ENCODE peak calls at places on chromosome 6, in seven cellular contexts. One of them, this sample, is unnamed.

GRCh38 chr6:88376759-88377387 is 210.7 kb upstream of the CNR1 start:
- DNase-seq in MM.1S: no peak
- DNase-seq in lung: no peak
- DNase-seq in OCI-LY7: no peak
- DNase-seq in glutamatergic neuron: no peak
- DNase-seq in tibial nerve: no peak
- DNase-seq in H9: no peak
- DNase-seq in this sample: no peak

GRCh38 chr6:138695193-138695592 is 78.4 kb upstream of the CCDC28A start:
- DNase-seq in MM.1S: no peak
- DNase-seq in lung: no peak
- DNase-seq in OCI-LY7: no peak
- DNase-seq in glutamatergic neuron: no peak
- DNase-seq in tibial nerve: no peak
- DNase-seq in H9: no peak
- DNase-seq in this sample: no peak

GRCh38 chr6:40440083-40440482 is 147.1 kb downstream of the LRFN2 start:
- DNase-seq in MM.1S: no peak
- DNase-seq in lung: no peak
- DNase-seq in OCI-LY7: no peak
- DNase-seq in glutamatergic neuron: no peak
- DNase-seq in tibial nerve: no peak
- DNase-seq in H9: no peak
- DNase-seq in this sample: no peak

GRCh38 chr6:84554706-84555105 is 209.7 kb downstream of the TBX18 start:
- DNase-seq in MM.1S: no peak
- DNase-seq in lung: no peak
- DNase-seq in OCI-LY7: no peak
- DNase-seq in glutamatergic neuron: no peak
- DNase-seq in tibial nerve: no peak
- DNase-seq in H9: no peak
- DNase-seq in this sample: no peak

GRCh38 chr6:95519228-95520037 is 57.9 kb upstream of the MANEA start:
- DNase-seq in MM.1S: no peak
- DNase-seq in lung: no peak
- DNase-seq in OCI-LY7: no peak
- DNase-seq in glutamatergic neuron: no peak
- DNase-seq in tibial nerve: no peak
- DNase-seq in H9: peak
- DNase-seq in this sample: no peak

GRCh38 chr6:105779113-105779512 is 307.0 kb upstream of the PRDM1 start:
- DNase-seq in MM.1S: no peak
- DNase-seq in lung: no peak
- DNase-seq in OCI-LY7: no peak
- DNase-seq in glutamatergic neuron: no peak
- DNase-seq in tibial nerve: no peak
- DNase-seq in H9: no peak
- DNase-seq in this sample: no peak

GRCh38 chr6:100309174-100309573 is 155.5 kb downstream of the SIM1 start:
- DNase-seq in MM.1S: no peak
- DNase-seq in lung: no peak
- DNase-seq in OCI-LY7: no peak
- DNase-seq in glutamatergic neuron: no peak
- DNase-seq in tibial nerve: no peak
- DNase-seq in H9: no peak
- DNase-seq in this sample: no peak

GRCh38 chr6:25713802-25714201 is 40.7 kb upstream of the SLC17A4 start:
- DNase-seq in MM.1S: no peak
- DNase-seq in lung: no peak
- DNase-seq in OCI-LY7: no peak
- DNase-seq in glutamatergic neuron: no peak
- DNase-seq in tibial nerve: no peak
- DNase-seq in H9: no peak
- DNase-seq in this sample: no peak

GRCh38 chr6:66094615-66095014 is 387.6 kb upstream of the EYS start:
- DNase-seq in MM.1S: no peak
- DNase-seq in lung: no peak
- DNase-seq in OCI-LY7: no peak
- DNase-seq in glutamatergic neuron: no peak
- DNase-seq in tibial nerve: no peak
- DNase-seq in H9: no peak
- DNase-seq in this sample: no peak

GRCh38 chr6:145784683-145785082 is 29.9 kb downstream of the FBXO30 start:
- DNase-seq in MM.1S: peak
- DNase-seq in lung: no peak
- DNase-seq in OCI-LY7: no peak
- DNase-seq in glutamatergic neuron: no peak
- DNase-seq in tibial nerve: no peak
- DNase-seq in H9: no peak
- DNase-seq in this sample: no peak

GRCh38 chr6:35969676-35970075 is 48.8 kb upstream of the SRPK1 start:
- DNase-seq in MM.1S: no peak
- DNase-seq in lung: no peak
- DNase-seq in OCI-LY7: no peak
- DNase-seq in glutamatergic neuron: no peak
- DNase-seq in tibial nerve: no peak
- DNase-seq in H9: no peak
- DNase-seq in this sample: no peak

GRCh38 chr6:30955367-30956042 is 14.7 kb downstream of the MUCL3 start:
- DNase-seq in MM.1S: peak
- DNase-seq in lung: peak
- DNase-seq in OCI-LY7: no peak
- DNase-seq in glutamatergic neuron: peak
- DNase-seq in tibial nerve: no peak
- DNase-seq in H9: peak
- DNase-seq in this sample: peak

GRCh38 chr6:71410164-71410566 is 121.6 kb downstream of the OGFRL1 start:
- DNase-seq in MM.1S: peak
- DNase-seq in lung: no peak
- DNase-seq in OCI-LY7: peak
- DNase-seq in glutamatergic neuron: no peak
- DNase-seq in tibial nerve: no peak
- DNase-seq in H9: no peak
- DNase-seq in this sample: no peak

GRCh38 chr6:169395080-169395805 is 141.6 kb upstream of the THBS2 start:
- DNase-seq in MM.1S: no peak
- DNase-seq in lung: peak
- DNase-seq in OCI-LY7: no peak
- DNase-seq in glutamatergic neuron: no peak
- DNase-seq in tibial nerve: no peak
- DNase-seq in H9: no peak
- DNase-seq in this sample: no peak

GRCh38 chr6:78398292-78398691 is 469.1 kb upstream of the IRAK1BP1 start:
- DNase-seq in MM.1S: no peak
- DNase-seq in lung: no peak
- DNase-seq in OCI-LY7: no peak
- DNase-seq in glutamatergic neuron: no peak
- DNase-seq in tibial nerve: no peak
- DNase-seq in H9: no peak
- DNase-seq in this sample: no peak

GRCh38 chr6:21947751-21948386 is 349.0 kb downstream of the PRL start:
- DNase-seq in MM.1S: no peak
- DNase-seq in lung: no peak
- DNase-seq in OCI-LY7: no peak
- DNase-seq in glutamatergic neuron: no peak
- DNase-seq in tibial nerve: no peak
- DNase-seq in H9: no peak
- DNase-seq in this sample: no peak

GRCh38 chr6:31114970-31115849 is 610 bp downstream of the PSORS1C1 start:
- DNase-seq in MM.1S: no peak
- DNase-seq in lung: no peak
- DNase-seq in OCI-LY7: no peak
- DNase-seq in glutamatergic neuron: no peak
- DNase-seq in tibial nerve: no peak
- DNase-seq in H9: no peak
- DNase-seq in this sample: no peak

GRCh38 chr6:90860822-90861601 is 274.1 kb upstream of the MAP3K7 start:
- DNase-seq in MM.1S: no peak
- DNase-seq in lung: no peak
- DNase-seq in OCI-LY7: peak
- DNase-seq in glutamatergic neuron: no peak
- DNase-seq in tibial nerve: no peak
- DNase-seq in H9: no peak
- DNase-seq in this sample: peak
- TF ChIP-seq CTCF in MM.1S: peak
- TF ChIP-seq CTCF in lung: no peak
- TF ChIP-seq CTCF in OCI-LY7: peak
- TF ChIP-seq CTCF in glutamatergic neuron: no peak
- TF ChIP-seq CTCF in tibial nerve: no peak
- TF ChIP-seq CTCF in H9: no peak
- TF ChIP-seq CTCF in this sample: no peak

DNA sequence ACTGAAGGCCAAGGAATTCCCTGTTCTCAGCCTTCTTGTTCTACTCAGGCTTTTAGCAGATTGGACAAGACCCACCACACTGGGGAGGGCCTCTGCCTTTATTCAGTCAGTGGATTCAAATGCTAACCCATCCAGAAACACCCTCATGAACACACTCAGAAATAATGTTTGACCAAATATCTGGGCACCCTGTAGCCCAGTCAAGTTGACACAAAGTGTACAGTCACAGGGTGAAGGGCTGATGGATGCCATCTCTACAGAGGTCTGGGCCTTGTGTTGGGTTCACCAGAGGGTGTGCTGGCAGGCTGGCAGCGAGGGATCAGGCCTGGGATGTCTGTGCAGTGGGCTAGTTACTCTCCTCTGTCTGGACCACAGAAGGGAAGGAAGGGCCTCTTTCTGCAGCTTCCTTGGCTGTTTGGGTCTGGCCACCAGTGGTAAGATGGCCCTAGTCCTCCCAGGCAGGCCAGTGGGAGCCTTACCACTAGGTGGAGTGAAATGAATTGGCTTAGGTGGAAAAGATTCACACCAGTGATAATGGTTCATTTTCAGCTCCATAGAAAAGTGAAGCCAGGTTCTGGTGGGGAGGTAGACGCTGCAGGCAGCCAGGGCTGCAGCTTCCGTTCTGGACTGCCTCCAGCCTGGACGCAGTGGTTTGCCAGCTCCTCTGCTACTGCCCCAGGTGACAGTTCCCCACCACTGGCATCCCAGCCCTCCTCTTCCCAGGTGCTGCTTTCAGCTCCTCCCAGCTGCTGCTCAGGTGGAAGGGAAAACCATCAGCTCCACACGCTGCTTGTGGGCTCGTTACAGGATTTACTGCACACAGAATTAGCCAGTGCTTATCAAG is 9.2 kb downstream of the TUBB2A start:
- DNase-seq in MM.1S: no peak
- DNase-seq in lung: no peak
- DNase-seq in OCI-LY7: no peak
- DNase-seq in glutamatergic neuron: no peak
- DNase-seq in tibial nerve: no peak
- DNase-seq in H9: no peak
- DNase-seq in this sample: no peak
- TF ChIP-seq CTCF in MM.1S: no peak
- TF ChIP-seq CTCF in lung: no peak
- TF ChIP-seq CTCF in OCI-LY7: peak
- TF ChIP-seq CTCF in glutamatergic neuron: no peak
- TF ChIP-seq CTCF in tibial nerve: no peak
- TF ChIP-seq CTCF in H9: peak
- TF ChIP-seq CTCF in this sample: peak

GRCh38 chr6:17091122-17091521 is 10.7 kb upstream of the STMND1 start:
- DNase-seq in MM.1S: no peak
- DNase-seq in lung: no peak
- DNase-seq in OCI-LY7: no peak
- DNase-seq in glutamatergic neuron: no peak
- DNase-seq in tibial nerve: no peak
- DNase-seq in H9: no peak
- DNase-seq in this sample: no peak
- TF ChIP-seq CTCF in MM.1S: peak
- TF ChIP-seq CTCF in lung: no peak
- TF ChIP-seq CTCF in OCI-LY7: peak
- TF ChIP-seq CTCF in glutamatergic neuron: peak
- TF ChIP-seq CTCF in tibial nerve: peak
- TF ChIP-seq CTCF in H9: peak
- TF ChIP-seq CTCF in this sample: no peak

DNA sequence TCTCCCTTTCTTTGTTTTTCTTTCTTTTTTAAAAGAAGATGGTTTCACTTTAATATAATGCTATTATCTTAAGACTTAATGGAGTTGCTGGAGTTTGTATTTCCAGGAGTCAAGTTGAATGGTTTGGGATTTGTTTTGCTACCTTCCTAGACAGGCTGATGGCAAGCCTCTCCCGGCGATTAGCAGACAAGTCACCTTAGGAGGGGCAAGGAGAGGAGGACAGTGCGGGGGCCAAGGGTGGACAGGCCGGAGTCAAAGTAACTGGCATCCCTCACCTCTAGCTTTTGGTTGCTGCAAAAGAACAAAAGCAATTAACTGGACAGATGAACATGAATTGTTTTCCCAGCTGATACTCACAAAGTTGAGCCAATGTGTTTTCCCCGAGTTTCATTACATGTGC is 57.1 kb downstream of the GMPR start:
- DNase-seq in MM.1S: no peak
- DNase-seq in lung: no peak
- DNase-seq in OCI-LY7: no peak
- DNase-seq in glutamatergic neuron: no peak
- DNase-seq in tibial nerve: no peak
- DNase-seq in H9: no peak
- DNase-seq in this sample: no peak
- TF ChIP-seq CTCF in MM.1S: no peak
- TF ChIP-seq CTCF in lung: no peak
- TF ChIP-seq CTCF in OCI-LY7: no peak
- TF ChIP-seq CTCF in glutamatergic neuron: no peak
- TF ChIP-seq CTCF in tibial nerve: no peak
- TF ChIP-seq CTCF in H9: no peak
- TF ChIP-seq CTCF in this sample: no peak

GRCh38 chr6:42563697-42564495 is at the start of gene UBR2:
- DNase-seq in MM.1S: peak
- DNase-seq in lung: peak
- DNase-seq in OCI-LY7: peak
- DNase-seq in glutamatergic neuron: peak
- DNase-seq in tibial nerve: peak
- DNase-seq in H9: peak
- DNase-seq in this sample: peak
- TF ChIP-seq CTCF in MM.1S: peak
- TF ChIP-seq CTCF in lung: peak
- TF ChIP-seq CTCF in OCI-LY7: peak
- TF ChIP-seq CTCF in glutamatergic neuron: no peak
- TF ChIP-seq CTCF in tibial nerve: no peak
- TF ChIP-seq CTCF in H9: peak
- TF ChIP-seq CTCF in this sample: no peak

DNA sequence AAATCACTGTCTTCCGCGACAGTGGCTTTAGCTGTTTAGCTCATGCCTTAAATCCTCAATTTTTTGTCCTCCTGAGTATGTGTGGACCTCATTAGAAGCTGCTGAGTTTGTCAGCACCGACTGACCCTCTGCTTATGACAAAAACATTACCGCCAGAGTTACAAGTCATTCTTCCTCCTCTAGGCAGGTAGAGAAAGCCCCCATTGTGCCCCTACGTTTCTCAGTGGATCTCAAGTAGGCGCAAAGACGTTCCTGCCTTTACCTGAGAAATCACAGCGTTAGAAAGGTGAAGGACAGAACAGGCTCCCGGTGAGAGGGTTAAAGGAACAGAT is 227.3 kb upstream of the PDE10A start:
- DNase-seq in MM.1S: no peak
- DNase-seq in lung: no peak
- DNase-seq in OCI-LY7: no peak
- DNase-seq in glutamatergic neuron: no peak
- DNase-seq in tibial nerve: no peak
- DNase-seq in H9: no peak
- DNase-seq in this sample: no peak
- TF ChIP-seq CTCF in MM.1S: no peak
- TF ChIP-seq CTCF in lung: no peak
- TF ChIP-seq CTCF in OCI-LY7: peak
- TF ChIP-seq CTCF in glutamatergic neuron: peak
- TF ChIP-seq CTCF in tibial nerve: no peak
- TF ChIP-seq CTCF in H9: peak
- TF ChIP-seq CTCF in this sample: no peak

GRCh38 chr6:43952746-43953145 is 174.5 kb downstream of the MRPL14 start:
- DNase-seq in MM.1S: no peak
- DNase-seq in lung: no peak
- DNase-seq in OCI-LY7: no peak
- DNase-seq in glutamatergic neuron: no peak
- DNase-seq in tibial nerve: no peak
- DNase-seq in H9: peak
- DNase-seq in this sample: no peak
- TF ChIP-seq CTCF in MM.1S: peak
- TF ChIP-seq CTCF in lung: no peak
- TF ChIP-seq CTCF in OCI-LY7: peak
- TF ChIP-seq CTCF in glutamatergic neuron: no peak
- TF ChIP-seq CTCF in tibial nerve: no peak
- TF ChIP-seq CTCF in H9: peak
- TF ChIP-seq CTCF in this sample: no peak